ENCODE peak calls at places on chromosomes 3 and 15, in eight cellular contexts. H is stimulated activated CD8-positive, alpha-beta memory T cell treated with anti-CD3 and anti-CD28 coated beads, Interleukin-15, amount 100 ng/mL, for 24 hours; M is H54; R is HT1080; W is fibroblast of pulmonary artery; T is NCI-H2029 treated with DMSO at 0.1 percent for 48 hours; Y is iPS-NIHi11; P is sciatic nerve. X is an unnamed sample.

GRCh38 chr15:57607570-57608000 is 15.9 kb downstream of the MYZAP start:
- DNase-seq in W (peak), R (peak), Y (no peak), H (no peak), P (no peak), T (no peak), M (peak), X (no peak)

GRCh38 chr3:174659516-174659915 is 199.6 kb upstream of the NAALADL2 start:
- DNase-seq in M (no peak), W (no peak), Y (no peak), P (no peak), T (no peak), H (no peak), R (no peak), X (no peak)

GRCh38 chr15:86645861-86646393 is 566.3 kb downstream of the AGBL1 start:
- DNase-seq in H (no peak), R (no peak), Y (no peak), P (no peak), T (no peak), M (no peak), W (no peak), X (no peak)

GRCh38 chr3:52742418-52743041 is 28.2 kb downstream of the NEK4 start:
- DNase-seq in P (no peak), W (peak), T (no peak), M (peak), H (no peak), R (peak), Y (peak), X (no peak)

GRCh38 chr3:193826126-193826795 is 233.3 kb downstream of the OPA1 start:
- DNase-seq in Y (no peak), R (peak), W (peak), P (no peak), T (no peak), M (peak), H (no peak), X (no peak)

GRCh38 chr3:59185586-59186381 is 136.0 kb upstream of the CFAP20DC start:
- DNase-seq in R (peak), W (no peak), M (no peak), T (no peak), Y (peak), P (no peak), H (no peak), X (no peak)

GRCh38 chr3:12750223-12750622 is 8.8 kb downstream of the TMEM40 start:
- DNase-seq in R (peak), W (peak), T (peak), P (no peak), H (no peak), M (peak), Y (no peak), X (no peak)

GRCh38 chr3:64488938-64489337 is 198.9 kb downstream of the ADAMTS9 start:
- DNase-seq in T (no peak), M (no peak), R (no peak), Y (no peak), H (no peak), P (no peak), W (no peak), X (no peak)

GRCh38 chr3:185929192-185930151 is 8.3 kb downstream of the TRA2B start:
- DNase-seq in T (no peak), P (no peak), R (peak), H (no peak), M (no peak), Y (no peak), W (no peak), X (no peak)

GRCh38 chr15:65182538-65182937 is 2.6 kb downstream of the CLPX start:
- DNase-seq in P (no peak), T (no peak), M (no peak), Y (no peak), R (no peak), W (no peak), H (no peak), X (no peak)

GRCh38 chr3:21447471-21448205 is 303.4 kb downstream of the ZNF385D start:
- DNase-seq in M (no peak), H (no peak), R (no peak), Y (no peak), W (peak), T (no peak), P (no peak), X (no peak)

GRCh38 chr3:77191640-77192039 is 151.7 kb downstream of the ROBO2 start:
- DNase-seq in H (no peak), P (no peak), Y (no peak), R (no peak), W (no peak), M (no peak), T (no peak), X (no peak)

GRCh38 chr3:59877679-59878427 is 828.0 kb upstream of the CFAP20DC start:
- DNase-seq in R (peak), M (no peak), T (no peak), H (no peak), W (no peak), P (no peak), Y (no peak), X (no peak)

GRCh38 chr3:98646680-98647079 is 53.3 kb upstream of the CPOX start:
- DNase-seq in Y (no peak), P (no peak), M (no peak), T (no peak), W (no peak), R (no peak), H (no peak), X (no peak)

X was measured in neuronal stem cell.